ENCODE peak calls at places on chromosomes 16 and 17, in seven cellular contexts. G is left ventricle myocardium inferior; D is body of pancreas; F is CD8-positive, alpha-beta memory T cell; U is CD4-positive, alpha-beta memory T cell; R is A549; I is heart right ventricle. M is an unnamed sample.

GRCh38 chr16:4253394-4254150 is 11.7 kb upstream of the SRL start:
- DNase-seq in F (peak; percentile 99), I (peak; percentile 100), R (peak; percentile 100), D (peak; percentile 100), G (peak; percentile 100), U (peak; percentile 100), M (peak; percentile 100)

GRCh38 chr16:70430667-70431536 is 8.0 kb downstream of the ST3GAL2 start:
- DNase-seq in I (peak; percentile 34), U (peak; percentile 83), D (no peak), F (peak; percentile 29), G (no peak), R (no peak), M (peak; percentile 66)

GRCh38 chr16:17238285-17239028 is 232.3 kb downstream of the XYLT1 start:
- DNase-seq in D (no peak), I (no peak), G (no peak), U (no peak), F (no peak), R (no peak), M (no peak)

GRCh38 chr16:23771027-23771426 is 16.2 kb downstream of the CHP2 start:
- DNase-seq in F (no peak), G (no peak), I (no peak), R (no peak), D (no peak), U (no peak), M (no peak)

GRCh38 chr16:89037261-89038152 is 56.1 kb upstream of the ACSF3 start:
- DNase-seq in R (peak; percentile 38), U (no peak), F (no peak), I (peak; percentile 26), D (peak; percentile 20), G (no peak), M (peak; percentile 81)

GRCh38 chr17:13953871-13954270 is 115.4 kb upstream of the COX10 start:
- DNase-seq in F (no peak), U (no peak), G (no peak), I (no peak), D (no peak), R (no peak), M (no peak)

GRCh38 chr16:64910351-64910750 is 211.5 kb downstream of the CDH11 start:
- DNase-seq in U (no peak), G (peak; percentile 57), F (no peak), D (peak; percentile 11), I (peak; percentile 77), R (peak; percentile 16), M (peak; percentile 46)

GRCh38 chr16:12613131-12613991 is 190.3 kb downstream of the CPPED1 start:
- DNase-seq in R (peak; percentile 94), D (peak; percentile 13), F (no peak), I (no peak), U (no peak), G (no peak), M (peak; percentile 75)

GRCh38 chr16:75491876-75492275 is 3.4 kb downstream of the CHST6 start:
- DNase-seq in F (no peak), R (peak; percentile 41), I (no peak), G (no peak), U (no peak), D (peak; percentile 38), M (no peak)

GRCh38 chr16:67024384-67024896 is 4.5 kb upstream of the CBFB start:
- DNase-seq in I (no peak), U (no peak), F (no peak), G (no peak), R (no peak), D (no peak), M (no peak)

GRCh38 chr16:54397190-54397835 is 110.7 kb upstream of the IRX3 start:
- DNase-seq in U (no peak), G (no peak), R (no peak), F (no peak), I (no peak), D (no peak), M (no peak)

GRCh38 chr17:43578699-43579569 is 32.8 kb upstream of the ETV4 start:
- DNase-seq in U (peak; percentile 44), F (peak; percentile 1), I (no peak), G (no peak), R (no peak), D (peak; percentile 17), M (peak; percentile 67)

GRCh38 chr17:7882068-7882467 is 6.5 kb upstream of the CHD3 start:
- DNase-seq in I (no peak), D (no peak), G (no peak), U (no peak), R (no peak), F (no peak), M (no peak)

GRCh38 chr17:80940171-80941123 is 51.2 kb upstream of the CHMP6 start:
- DNase-seq in I (no peak), U (no peak), D (peak; percentile 4), G (no peak), R (no peak), F (no peak), M (no peak)

GRCh38 chr16:84593825-84594724 is 23.8 kb downstream of the COTL1 start:
- DNase-seq in F (peak; percentile 76), I (no peak), G (no peak), R (no peak), D (peak; percentile 14), U (peak; percentile 95), M (no peak)

GRCh38 chr17:58324409-58325288 is 3.9 kb downstream of the TSPOAP1 start:
- DNase-seq in I (no peak), D (peak; percentile 75), G (no peak), R (no peak), U (peak; percentile 36), F (no peak), M (peak; percentile 83)

GRCh38 chr17:64213995-64214507 is 49.0 kb downstream of the TEX2 start:
- DNase-seq in R (no peak), F (no peak), G (no peak), I (no peak), U (no peak), D (no peak), M (no peak)

GRCh38 chr17:57880086-57880456 is 30.2 kb upstream of the MRPS23 start:
- DNase-seq in G (no peak), U (peak; percentile 61), F (no peak), D (no peak), I (no peak), R (no peak), M (no peak)

GRCh38 chr17:3860939-3861338 is 14.9 kb upstream of the NCBP3 start:
- DNase-seq in F (no peak), D (no peak), I (no peak), U (no peak), G (no peak), R (no peak), M (no peak)

GRCh38 chr17:39756376-39757079 is 18.8 kb downstream of the GRB7 start:
- DNase-seq in I (no peak), D (no peak), R (no peak), F (no peak), U (no peak), G (no peak), M (no peak)

GRCh38 chr17:72422505-72423285 is 301.9 kb downstream of the SOX9 start:
- DNase-seq in F (no peak), R (peak; percentile 97), U (peak; percentile 47), D (peak; percentile 50), I (peak; percentile 36), G (peak; percentile 37), M (peak; percentile 86)

DNA sequence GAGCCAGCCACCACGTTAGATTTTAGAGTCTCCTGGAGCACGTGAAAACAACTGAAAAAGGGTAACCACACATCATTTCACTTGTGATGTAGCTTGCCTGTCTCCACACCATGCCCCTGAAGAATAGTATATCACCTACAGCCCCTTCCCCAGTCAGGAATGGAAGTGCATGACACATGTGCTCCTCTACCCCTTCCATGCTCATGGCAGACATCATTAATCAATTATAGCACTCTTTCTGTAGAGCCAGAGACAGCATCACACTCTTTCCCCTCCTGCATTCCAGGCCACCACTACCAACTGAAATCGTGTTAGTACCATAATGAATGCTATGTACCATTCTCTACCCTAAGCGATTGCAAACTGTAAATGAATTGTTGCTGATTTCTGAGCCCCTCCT is 113.5 kb upstream of the PLCG2 start:
- DNase-seq in U (no peak), F (no peak), R (no peak), G (no peak), D (no peak), I (no peak), M (no peak)
- H3K27ac ChIP-seq in U (no peak overlapping the region), F (no peak overlapping the region), R (no peak overlapping the region), G (no peak overlapping the region), D (no peak overlapping the region), I (no peak overlapping the region), M (no peak overlapping the region)

GRCh38 chr16:19710191-19710908 is 7.7 kb downstream of the KNOP1 start:
- DNase-seq in R (no peak), U (no peak), G (no peak), I (no peak), D (no peak), F (no peak), M (no peak)
- H3K27ac ChIP-seq in R (no peak overlapping the region), U (no peak overlapping the region), G (peak overlapping the region; percentile 86), I (peak overlapping the region; percentile 84), D (no peak overlapping the region), F (no peak overlapping the region), M (no peak overlapping the region)

DNA sequence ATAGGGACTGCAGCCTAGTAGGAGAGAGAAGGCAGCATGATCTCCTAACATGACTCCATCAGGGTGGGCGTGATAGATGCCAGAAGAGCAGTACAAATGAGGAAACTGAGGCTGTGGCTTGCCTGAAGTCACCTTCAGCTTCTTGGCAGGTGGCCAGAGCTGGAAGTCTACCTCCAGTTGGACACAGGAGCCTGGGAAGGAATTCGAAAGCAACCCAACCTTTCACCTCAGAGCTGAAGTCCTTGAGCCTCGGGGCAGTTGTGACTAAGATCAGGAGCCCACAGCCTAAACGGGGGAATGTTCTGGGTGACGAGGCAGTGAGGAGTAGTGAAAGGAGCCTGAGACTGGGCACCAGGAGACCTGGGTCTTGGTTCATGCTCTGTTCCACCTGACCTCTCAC is 9.4 kb upstream of the SLC52A1 start:
- DNase-seq in D (no peak), R (no peak), F (no peak), U (no peak), G (no peak), I (no peak), M (no peak)
- H3K27ac ChIP-seq in D (no peak overlapping the region), R (no peak overlapping the region), F (no peak overlapping the region), U (no peak overlapping the region), G (no peak overlapping the region), I (no peak overlapping the region), M (no peak overlapping the region)

DNA sequence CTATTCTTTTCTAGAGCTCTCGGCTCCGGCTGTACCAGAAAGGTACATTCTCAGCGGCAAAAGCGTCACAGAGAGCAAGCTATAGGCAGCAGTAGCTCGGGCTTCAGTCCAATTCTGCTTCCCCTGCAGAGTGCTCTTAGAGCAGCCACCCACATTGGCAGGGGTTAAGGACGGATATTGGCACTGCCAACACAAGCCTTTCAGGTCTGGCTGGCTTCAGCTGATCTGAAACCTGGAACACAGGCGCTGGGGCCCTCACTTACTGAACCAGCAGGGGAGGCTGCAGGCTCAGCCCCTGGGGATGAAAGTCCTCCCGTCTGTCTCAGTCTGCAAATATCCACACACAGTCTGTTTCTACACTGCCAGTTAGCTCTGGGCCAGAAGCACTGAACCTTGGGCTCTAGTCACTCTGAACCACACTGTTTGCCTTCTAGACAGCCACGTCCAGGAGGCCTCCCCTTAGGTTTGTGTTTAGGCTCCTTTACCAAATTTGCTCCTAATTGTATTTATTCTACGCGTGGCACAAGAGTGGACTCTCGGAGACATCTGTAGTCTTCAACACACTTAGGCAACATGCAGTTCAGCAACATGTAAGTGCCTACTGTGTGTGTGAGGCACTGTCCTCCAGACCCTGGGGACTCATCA is 40.1 kb downstream of the HIC1 start:
- DNase-seq in R (peak; percentile 31), F (no peak), I (peak; percentile 73), G (peak; percentile 75), U (no peak), D (peak; percentile 76), M (peak; percentile 80)
- H3K27ac ChIP-seq in R (no peak overlapping the region), F (no peak overlapping the region), I (peak overlapping the region; percentile 35), G (peak overlapping the region; percentile 93), U (no peak overlapping the region), D (no peak overlapping the region), M (peak overlapping the region; percentile 50)

GRCh38 chr16:1351582-1352362 is at the start of the genes GNPTG and TSR3:
- DNase-seq in G (peak; percentile 87), F (peak; percentile 84), U (peak; percentile 82), D (peak; percentile 84), R (peak; percentile 90), I (peak; percentile 82), M (peak; percentile 95)
- H3K27ac ChIP-seq in G (peak within 1 kb of the TSS; percentile 84), F (peak within 1 kb of the TSS; percentile 75), U (peak within 1 kb of the TSS; percentile 75), D (peak within 1 kb of the TSS; percentile 71), R (peak within 1 kb of the TSS; percentile 92), I (peak within 1 kb of the TSS; percentile 90), M (no peak within 1 kb of the TSS)